ENCODE peak calls at places on chromosomes 4 and X, in seven cellular contexts. D is heart right ventricle; W is lower lobe of right lung; G is CD4-positive, alpha-beta T cell; O is Peyer's patch; U is OCI-LY7; I is WERI-Rb-1. X is an unnamed sample.

GRCh38 chr4:82748176-82748575 is 50.4 kb downstream of the SCD5 start:
- DNase-seq in G (no peak), D (no peak), I (no peak), W (no peak), U (no peak), O (no peak), X (no peak)

GRCh38 chr4:101785476-101785875 is 5.1 kb upstream of the BANK1 start:
- DNase-seq in O (no peak), G (no peak), I (no peak), D (no peak), U (no peak), W (no peak), X (no peak)

GRCh38 chrX:149152941-149153340 is 352.2 kb downstream of the IDS start:
- DNase-seq in I (no peak), U (no peak), G (no peak), O (no peak), D (no peak), W (no peak), X (no peak)

GRCh38 chr4:25489221-25489797 is 112.2 kb downstream of the ANAPC4 start:
- DNase-seq in I (peak), D (no peak), G (no peak), W (no peak), O (no peak), U (no peak), X (no peak)

GRCh38 chrX:41718481-41719245 is 5.3 kb upstream of the GPR82 start:
- DNase-seq in D (no peak), I (no peak), O (no peak), W (no peak), G (no peak), U (no peak), X (no peak)

GRCh38 chr4:186554485-186554884 is 882 bp downstream of the MTNR1A start:
- DNase-seq in O (no peak), G (no peak), U (no peak), W (no peak), D (no peak), I (no peak), X (no peak)

GRCh38 chr4:40576651-40577480 is 52.8 kb downstream of the RBM47 start:
- DNase-seq in G (no peak), U (peak), I (no peak), W (peak), O (peak), D (peak), X (peak)

GRCh38 chrX:68691102-68691501 is 43.6 kb downstream of the STARD8 start:
- DNase-seq in G (no peak), D (no peak), O (no peak), I (no peak), W (no peak), U (no peak), X (no peak)

GRCh38 chrX:19888419-19888879 is 1.0 kb upstream of the SH3KBP1 start:
- DNase-seq in I (peak), W (no peak), O (no peak), G (no peak), U (peak), D (peak), X (no peak)

GRCh38 chr4:114980932-114981693 is 132.3 kb downstream of the NDST4 start:
- DNase-seq in G (no peak), W (no peak), I (no peak), O (no peak), U (no peak), D (no peak), X (no peak)

GRCh38 chr4:76463568-76463967 is 28.5 kb downstream of the SHROOM3 start:
- DNase-seq in G (no peak), U (no peak), I (no peak), D (no peak), W (no peak), O (no peak), X (no peak)

GRCh38 chrX:31366076-31366475 is 294.2 kb upstream of the FTHL17 start:
- DNase-seq in O (no peak), U (peak), I (no peak), W (no peak), D (no peak), G (no peak), X (no peak)

GRCh38 chr4:151329217-151330007 is 4.0 kb upstream of the SH3D19 start:
- DNase-seq in G (no peak), W (no peak), D (no peak), O (no peak), U (no peak), I (no peak), X (no peak)

GRCh38 chr4:102616661-102617060 is 115.5 kb downstream of the NFKB1 start:
- DNase-seq in W (no peak), O (no peak), D (no peak), U (peak), I (no peak), G (no peak), X (no peak)

GRCh38 chrX:39688576-39689373 is 409.0 kb downstream of the BCOR start:
- DNase-seq in U (no peak), W (peak), D (peak), G (no peak), I (peak), O (no peak), X (peak)

GRCh38 chr4:16496501-16496900 is 270.2 kb upstream of the TAPT1 start:
- DNase-seq in O (no peak), D (no peak), W (no peak), I (no peak), U (no peak), G (no peak), X (no peak)

GRCh38 chr4:118249890-118250289 is 102.9 kb downstream of the PRSS12 start:
- DNase-seq in W (no peak), D (no peak), O (no peak), U (no peak), G (no peak), I (no peak), X (no peak)
- H3K27ac ChIP-seq in W (no peak), D (no peak), O (no peak), U (no peak), G (no peak), I (no peak), X (no peak)

GRCh38 chr4:87427518-87427868 is 5.1 kb downstream of the NUDT9 start:
- DNase-seq in I (no peak), U (no peak), G (no peak), W (no peak), O (no peak), D (no peak), X (no peak)

GRCh38 chr4:87430038-87430437 is 7.7 kb downstream of the NUDT9 start:
- DNase-seq in G (no peak), D (no peak), U (no peak), I (no peak), O (no peak), W (no peak), X (no peak)

GRCh38 chr4:87428979-87429378 is 6.6 kb downstream of the NUDT9 start:
- DNase-seq in G (no peak), D (no peak), I (no peak), O (no peak), W (no peak), U (no peak), X (no peak)

GRCh38 chr4:87425711-87426110 is 3.3 kb downstream of the NUDT9 start:
- DNase-seq in O (no peak), G (no peak), I (no peak), W (no peak), U (no peak), D (no peak), X (no peak)

GRCh38 chr4:87426865-87427517 is 4.6 kb downstream of the NUDT9 start:
- DNase-seq in I (no peak), D (no peak), O (no peak), W (no peak), G (no peak), U (no peak), X (no peak)
- H3K27ac ChIP-seq in I (no peak), D (no peak), O (no peak), W (no peak), G (no peak), U (no peak), X (no peak)

GRCh38 chr4:38724507-38724808 is 58.3 kb downstream of the TLR10 start:
- DNase-seq in O (no peak), W (no peak), G (no peak), D (no peak), I (no peak), U (no peak), X (no peak)

GRCh38 chr4:38723726-38724506 is 58.9 kb downstream of the TLR10 start:
- DNase-seq in W (no peak), I (no peak), U (no peak), G (no peak), O (no peak), D (no peak), X (no peak)

GRCh38 chr4:38730830-38731646 is 51.8 kb downstream of the TLR10 start:
- DNase-seq in G (peak), W (peak), O (peak), I (peak), U (peak), D (peak), X (peak)

GRCh38 chr4:38730493-38730829 is 52.3 kb downstream of the TLR10 start:
- DNase-seq in O (no peak), U (no peak), I (no peak), W (no peak), D (no peak), G (no peak), X (no peak)

GRCh38 chr4:38728651-38729141 is 54.1 kb downstream of the TLR10 start:
- DNase-seq in I (peak), W (peak), O (no peak), D (no peak), U (no peak), G (no peak), X (no peak)
- H3K27ac ChIP-seq in I (no peak), W (no peak), O (peak), D (no peak), U (no peak), G (no peak), X (no peak)

DNA sequence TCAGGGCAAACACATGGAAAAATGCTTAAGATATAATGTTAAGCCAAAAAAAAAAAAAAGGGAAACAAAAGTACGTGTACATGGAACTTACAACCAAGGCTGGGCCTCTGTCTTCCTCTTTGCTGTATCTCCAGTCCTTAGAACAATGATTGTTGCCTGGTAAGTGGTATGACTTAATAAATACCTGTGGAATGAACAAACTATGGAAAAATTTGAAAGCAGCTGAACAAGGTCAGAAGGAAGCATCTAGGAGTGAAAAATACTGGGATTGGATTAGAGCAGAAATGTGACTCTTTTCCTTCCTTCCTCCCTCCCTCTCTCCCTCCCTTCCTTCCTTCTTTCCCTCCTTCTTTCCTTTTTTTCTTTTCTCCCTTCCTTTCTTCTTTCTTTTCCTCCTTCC is 54.2 kb upstream of the SMIM10 start:
- DNase-seq in U (no peak), O (no peak), D (no peak), W (no peak), G (no peak), I (no peak), X (no peak)
- H3K27ac ChIP-seq in U (no peak), O (no peak), D (no peak), W (no peak), G (no peak), I (no peak), X (no peak)

GRCh38 chrX:136446208-136446607 is 41.5 kb upstream of the BRS3 start:
- DNase-seq in O (no peak), I (no peak), W (no peak), D (no peak), U (no peak), G (no peak), X (no peak)
- H3K27ac ChIP-seq in O (no peak), I (no peak), W (no peak), D (no peak), U (no peak), G (no peak), X (no peak)

GRCh38 chr4:176077561-176077960 is 11.9 kb downstream of the WDR17 start:
- DNase-seq in G (no peak), O (no peak), D (no peak), I (no peak), W (no peak), U (no peak), X (no peak)
- H3K27ac ChIP-seq in G (no peak), O (no peak), D (no peak), I (no peak), W (no peak), U (no peak), X (no peak)

GRCh38 chr4:11424000-11424399 is 4.7 kb downstream of the HS3ST1 start:
- DNase-seq in I (peak), G (no peak), O (peak), U (peak), W (no peak), D (peak), X (peak)
- H3K27ac ChIP-seq in I (no peak), G (no peak), O (no peak), U (no peak), W (no peak), D (no peak), X (no peak)

DNA sequence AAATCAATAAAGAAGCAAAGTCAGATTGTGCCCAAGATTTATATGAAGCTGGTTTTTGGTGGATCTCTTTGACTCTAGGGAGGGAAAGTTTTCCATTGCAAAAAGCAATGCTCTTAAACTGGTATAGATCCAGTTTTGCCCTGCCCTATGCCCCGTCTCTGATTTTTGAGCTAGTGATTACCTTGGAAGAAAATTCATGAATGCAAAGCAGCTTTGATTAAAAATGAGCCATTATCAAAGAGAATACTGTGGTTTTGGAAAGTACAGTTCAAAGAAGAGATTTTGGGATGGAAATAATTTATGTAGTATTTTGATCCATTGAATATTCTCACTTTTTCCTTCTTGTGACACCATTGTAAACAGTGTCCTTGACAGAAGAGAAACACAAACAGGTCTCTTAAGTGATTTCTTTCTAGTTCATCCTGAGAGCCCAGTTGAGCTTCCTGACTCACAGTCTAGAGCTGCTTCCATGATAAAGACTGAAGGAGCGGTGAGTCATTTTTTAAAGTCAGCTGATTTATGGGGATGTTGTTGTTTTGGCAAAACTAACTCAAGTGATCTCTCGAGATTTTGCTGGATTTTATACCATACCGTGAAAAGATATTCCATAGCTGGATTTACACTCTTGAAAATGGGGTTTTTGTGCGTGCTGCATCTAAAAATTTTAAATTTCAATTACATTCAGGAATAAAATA is 76.7 kb downstream of the AFF1 start:
- DNase-seq in I (no peak), O (no peak), G (no peak), D (peak), U (no peak), W (no peak), X (no peak)
- H3K27ac ChIP-seq in I (no peak), O (peak), G (no peak), D (peak), U (no peak), W (peak), X (peak)

X was measured in heart left ventricle.